ENCODE peak calls at places on chromosomes 5 and 9, in seven cellular contexts. One of them, this sample, is unnamed.

GRCh38 chr9:2120926-2121689 is 106.0 kb downstream of the SMARCA2 start:
- DNase-seq in SK-N-SH: no peak
- DNase-seq in GM12892: no peak
- DNase-seq in K562: peak; percentile 7
- DNase-seq in H1: no peak
- DNase-seq in GM12878: no peak
- DNase-seq in HepG2: no peak
- DNase-seq in this sample: no peak

GRCh38 chr9:2066312-2067273 is 51.4 kb downstream of the SMARCA2 start:
- DNase-seq in SK-N-SH: no peak
- DNase-seq in GM12892: no peak
- DNase-seq in K562: no peak
- DNase-seq in H1: no peak
- DNase-seq in GM12878: no peak
- DNase-seq in HepG2: peak; percentile 52
- DNase-seq in this sample: no peak

GRCh38 chr9:96299823-96300222 is 2.2 kb downstream of the HSD17B3 start:
- DNase-seq in SK-N-SH: no peak
- DNase-seq in GM12892: no peak
- DNase-seq in K562: no peak
- DNase-seq in H1: no peak
- DNase-seq in GM12878: no peak
- DNase-seq in HepG2: no peak
- DNase-seq in this sample: no peak

GRCh38 chr5:64869419-64869818 is 100.7 kb downstream of the CWC27 start:
- DNase-seq in SK-N-SH: no peak
- DNase-seq in GM12892: no peak
- DNase-seq in K562: no peak
- DNase-seq in H1: no peak
- DNase-seq in GM12878: no peak
- DNase-seq in HepG2: no peak
- DNase-seq in this sample: no peak

GRCh38 chr5:145295236-145295635 is 539.9 kb downstream of the PRELID2 start:
- DNase-seq in SK-N-SH: no peak
- DNase-seq in GM12892: no peak
- DNase-seq in K562: no peak
- DNase-seq in H1: no peak
- DNase-seq in GM12878: no peak
- DNase-seq in HepG2: no peak
- DNase-seq in this sample: no peak

GRCh38 chr9:126152622-126153362 is 173.8 kb upstream of the MVB12B start:
- DNase-seq in SK-N-SH: no peak
- DNase-seq in GM12892: no peak
- DNase-seq in K562: no peak
- DNase-seq in H1: no peak
- DNase-seq in GM12878: no peak
- DNase-seq in HepG2: no peak
- DNase-seq in this sample: no peak

GRCh38 chr9:134724231-134724911 is 82.8 kb downstream of the COL5A1 start:
- DNase-seq in SK-N-SH: no peak
- DNase-seq in GM12892: no peak
- DNase-seq in K562: no peak
- DNase-seq in H1: no peak
- DNase-seq in GM12878: no peak
- DNase-seq in HepG2: no peak
- DNase-seq in this sample: no peak

GRCh38 chr9:98231770-98232478 is 23.5 kb downstream of the TBC1D2 start:
- DNase-seq in SK-N-SH: no peak
- DNase-seq in GM12892: no peak
- DNase-seq in K562: no peak
- DNase-seq in H1: no peak
- DNase-seq in GM12878: no peak
- DNase-seq in HepG2: no peak
- DNase-seq in this sample: no peak

GRCh38 chr5:170338933-170339779 is 41.6 kb upstream of the LCP2 start:
- DNase-seq in SK-N-SH: no peak
- DNase-seq in GM12892: peak; percentile 54
- DNase-seq in K562: peak; percentile 46
- DNase-seq in H1: peak; percentile 72
- DNase-seq in GM12878: no peak
- DNase-seq in HepG2: no peak
- DNase-seq in this sample: peak; percentile 50

GRCh38 chr5:150750469-150750868 is 8.3 kb downstream of the DCTN4 start:
- DNase-seq in SK-N-SH: peak; percentile 19
- DNase-seq in GM12892: no peak
- DNase-seq in K562: no peak
- DNase-seq in H1: no peak
- DNase-seq in GM12878: no peak
- DNase-seq in HepG2: no peak
- DNase-seq in this sample: no peak

GRCh38 chr5:88875609-88876234 is 7.3 kb downstream of the MEF2C start:
- DNase-seq in SK-N-SH: no peak
- DNase-seq in GM12892: no peak
- DNase-seq in K562: no peak
- DNase-seq in H1: no peak
- DNase-seq in GM12878: no peak
- DNase-seq in HepG2: no peak
- DNase-seq in this sample: no peak
- TF ChIP-seq TAF1 in SK-N-SH: no peak
- TF ChIP-seq TAF1 in GM12892: no peak
- TF ChIP-seq TAF1 in K562: no peak
- TF ChIP-seq TAF1 in H1: no peak
- TF ChIP-seq TAF1 in GM12878: no peak
- TF ChIP-seq TAF1 in HepG2: no peak
- TF ChIP-seq TAF1 in this sample: no peak

GRCh38 chr9:136846376-136847064 is 2.7 kb upstream of the PHPT1 start:
- DNase-seq in SK-N-SH: no peak
- DNase-seq in GM12892: no peak
- DNase-seq in K562: no peak
- DNase-seq in H1: no peak
- DNase-seq in GM12878: no peak
- DNase-seq in HepG2: no peak
- DNase-seq in this sample: no peak

GRCh38 chr9:136847827-136848392 is 1.3 kb upstream of the PHPT1 start:
- DNase-seq in SK-N-SH: peak; percentile 84
- DNase-seq in GM12892: peak; percentile 74
- DNase-seq in K562: peak; percentile 53
- DNase-seq in H1: peak; percentile 89
- DNase-seq in GM12878: peak; percentile 23
- DNase-seq in HepG2: peak; percentile 72
- DNase-seq in this sample: peak; percentile 65

GRCh38 chr9:136845465-136846261 is 3.4 kb downstream of the AJM1 start:
- DNase-seq in SK-N-SH: no peak
- DNase-seq in GM12892: no peak
- DNase-seq in K562: no peak
- DNase-seq in H1: no peak
- DNase-seq in GM12878: no peak
- DNase-seq in HepG2: no peak
- DNase-seq in this sample: no peak

GRCh38 chr9:136848393-136849037 is 694 bp upstream of the PHPT1 start:
- DNase-seq in SK-N-SH: peak; percentile 85
- DNase-seq in GM12892: peak; percentile 48
- DNase-seq in K562: peak; percentile 66
- DNase-seq in H1: peak; percentile 80
- DNase-seq in GM12878: no peak
- DNase-seq in HepG2: peak; percentile 34
- DNase-seq in this sample: peak; percentile 74

DNA sequence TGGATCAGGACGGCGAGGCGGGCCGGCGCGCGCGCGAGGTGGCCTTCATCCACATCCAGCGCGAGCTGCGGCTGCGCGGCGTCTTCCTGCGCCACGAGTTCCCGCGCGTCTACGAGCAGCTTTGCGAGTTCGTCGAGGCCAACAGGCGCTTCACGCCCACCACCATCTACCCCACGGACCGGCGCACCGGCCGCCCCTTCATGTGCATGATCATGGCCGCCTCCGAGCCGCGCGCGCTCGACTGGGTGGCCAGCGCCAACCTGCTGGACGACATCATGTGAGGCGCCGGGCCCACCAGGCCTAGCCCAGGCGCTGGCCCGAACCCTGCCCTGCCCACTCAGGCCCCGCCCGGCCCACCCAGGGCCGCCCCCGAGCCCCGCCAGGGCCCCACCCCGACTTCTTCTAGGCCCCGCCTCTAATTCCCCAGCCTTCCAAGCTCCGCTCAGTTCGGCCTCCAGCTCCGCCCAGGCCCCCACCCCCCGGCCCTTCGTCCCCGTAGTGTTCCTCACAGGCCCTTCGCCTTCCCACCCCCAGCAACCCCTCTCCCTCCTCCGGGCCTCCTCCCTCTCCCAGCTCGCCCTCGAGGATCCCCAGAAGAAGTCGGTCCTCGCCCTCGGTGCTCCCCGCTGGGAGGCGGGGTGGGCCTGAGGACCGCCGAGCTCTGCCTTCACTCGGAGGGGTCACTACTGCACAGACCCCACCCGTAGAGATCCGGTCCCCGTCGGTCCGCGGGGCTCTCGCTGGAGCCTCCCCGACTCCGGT is 2.0 kb upstream of the PHPT1 start:
- DNase-seq in SK-N-SH: peak; percentile 73
- DNase-seq in GM12892: no peak
- DNase-seq in K562: peak; percentile 81
- DNase-seq in H1: peak; percentile 86
- DNase-seq in GM12878: no peak
- DNase-seq in HepG2: peak; percentile 53
- DNase-seq in this sample: no peak
- TF ChIP-seq POLR2AphosphoS5 in SK-N-SH: no peak
- TF ChIP-seq POLR2AphosphoS5 in GM12892: no peak
- TF ChIP-seq POLR2AphosphoS5 in K562: no peak
- TF ChIP-seq POLR2AphosphoS5 in H1: peak; percentile 60
- TF ChIP-seq POLR2AphosphoS5 in GM12878: no peak
- TF ChIP-seq POLR2AphosphoS5 in HepG2: peak; percentile 52
- TF ChIP-seq POLR2AphosphoS5 in this sample: no peak

DNA sequence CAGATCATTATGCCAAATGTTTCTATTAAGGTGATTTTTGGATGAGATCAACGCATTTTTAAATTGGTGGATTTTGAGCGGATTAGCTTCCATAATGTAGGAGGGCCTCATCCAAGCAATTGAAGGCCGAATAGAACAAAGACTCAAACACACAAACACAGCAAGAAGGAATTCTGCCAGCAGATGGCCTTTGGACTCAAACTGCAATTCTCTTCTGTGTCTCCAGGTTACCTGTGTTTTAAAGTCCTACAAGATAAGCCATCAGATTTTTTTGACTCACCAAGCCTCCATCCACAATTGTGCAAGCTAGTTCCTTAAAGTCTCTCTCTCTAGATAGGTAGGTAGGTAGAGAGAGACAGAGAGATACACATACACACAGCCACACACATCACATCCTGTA is 25.5 kb downstream of the CDH6 start:
- DNase-seq in SK-N-SH: no peak
- DNase-seq in GM12892: no peak
- DNase-seq in K562: no peak
- DNase-seq in H1: no peak
- DNase-seq in GM12878: no peak
- DNase-seq in HepG2: peak; percentile 48
- DNase-seq in this sample: no peak
- TF ChIP-seq TAF1 in SK-N-SH: no peak
- TF ChIP-seq TAF1 in GM12892: no peak
- TF ChIP-seq TAF1 in K562: no peak
- TF ChIP-seq TAF1 in H1: no peak
- TF ChIP-seq TAF1 in GM12878: no peak
- TF ChIP-seq TAF1 in HepG2: no peak
- TF ChIP-seq TAF1 in this sample: no peak

DNA sequence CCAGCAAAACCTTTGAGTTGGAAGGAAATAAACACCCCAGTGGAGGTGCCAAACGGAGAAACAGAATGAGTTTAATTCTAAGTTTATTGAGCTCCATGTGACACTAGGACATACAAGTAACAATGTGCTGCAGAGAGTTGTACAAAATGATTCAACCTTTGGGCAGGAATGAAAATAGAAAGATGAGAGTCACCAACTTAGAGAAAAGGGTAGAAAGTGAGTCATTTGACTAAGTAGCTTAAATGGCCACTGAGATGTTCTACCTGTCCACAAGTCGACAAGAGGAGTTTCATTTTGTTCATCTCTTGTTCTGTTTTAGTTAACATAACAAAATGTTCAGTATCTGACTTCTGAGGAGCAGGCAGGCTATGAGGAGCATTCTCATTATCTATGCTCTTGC is 284.7 kb downstream of the NR2F1-AS1 start:
- DNase-seq in SK-N-SH: no peak
- DNase-seq in GM12892: no peak
- DNase-seq in K562: no peak
- DNase-seq in H1: no peak
- DNase-seq in GM12878: no peak
- DNase-seq in HepG2: no peak
- DNase-seq in this sample: no peak
- TF ChIP-seq POLR2AphosphoS5 in SK-N-SH: no peak
- TF ChIP-seq POLR2AphosphoS5 in GM12892: no peak
- TF ChIP-seq POLR2AphosphoS5 in K562: no peak
- TF ChIP-seq POLR2AphosphoS5 in H1: no peak
- TF ChIP-seq POLR2AphosphoS5 in GM12878: no peak
- TF ChIP-seq POLR2AphosphoS5 in HepG2: no peak
- TF ChIP-seq POLR2AphosphoS5 in this sample: no peak

GRCh38 chr9:5185220-5185840 is at the start of gene INSL6:
- DNase-seq in SK-N-SH: no peak
- DNase-seq in GM12892: no peak
- DNase-seq in K562: no peak
- DNase-seq in H1: peak; percentile 45
- DNase-seq in GM12878: no peak
- DNase-seq in HepG2: no peak
- DNase-seq in this sample: no peak

GRCh38 chr9:5188060-5188707 is 2.7 kb upstream of the INSL6 start:
- DNase-seq in SK-N-SH: no peak
- DNase-seq in GM12892: no peak
- DNase-seq in K562: no peak
- DNase-seq in H1: no peak
- DNase-seq in GM12878: no peak
- DNase-seq in HepG2: no peak
- DNase-seq in this sample: no peak

GRCh38 chr9:5191983-5192382 is 6.5 kb upstream of the INSL6 start:
- DNase-seq in SK-N-SH: no peak
- DNase-seq in GM12892: no peak
- DNase-seq in K562: peak; percentile 8
- DNase-seq in H1: no peak
- DNase-seq in GM12878: no peak
- DNase-seq in HepG2: no peak
- DNase-seq in this sample: no peak

GRCh38 chr9:5184776-5185175 is 663 bp downstream of the INSL6 start:
- DNase-seq in SK-N-SH: no peak
- DNase-seq in GM12892: no peak
- DNase-seq in K562: no peak
- DNase-seq in H1: no peak
- DNase-seq in GM12878: no peak
- DNase-seq in HepG2: no peak
- DNase-seq in this sample: no peak

DNA sequence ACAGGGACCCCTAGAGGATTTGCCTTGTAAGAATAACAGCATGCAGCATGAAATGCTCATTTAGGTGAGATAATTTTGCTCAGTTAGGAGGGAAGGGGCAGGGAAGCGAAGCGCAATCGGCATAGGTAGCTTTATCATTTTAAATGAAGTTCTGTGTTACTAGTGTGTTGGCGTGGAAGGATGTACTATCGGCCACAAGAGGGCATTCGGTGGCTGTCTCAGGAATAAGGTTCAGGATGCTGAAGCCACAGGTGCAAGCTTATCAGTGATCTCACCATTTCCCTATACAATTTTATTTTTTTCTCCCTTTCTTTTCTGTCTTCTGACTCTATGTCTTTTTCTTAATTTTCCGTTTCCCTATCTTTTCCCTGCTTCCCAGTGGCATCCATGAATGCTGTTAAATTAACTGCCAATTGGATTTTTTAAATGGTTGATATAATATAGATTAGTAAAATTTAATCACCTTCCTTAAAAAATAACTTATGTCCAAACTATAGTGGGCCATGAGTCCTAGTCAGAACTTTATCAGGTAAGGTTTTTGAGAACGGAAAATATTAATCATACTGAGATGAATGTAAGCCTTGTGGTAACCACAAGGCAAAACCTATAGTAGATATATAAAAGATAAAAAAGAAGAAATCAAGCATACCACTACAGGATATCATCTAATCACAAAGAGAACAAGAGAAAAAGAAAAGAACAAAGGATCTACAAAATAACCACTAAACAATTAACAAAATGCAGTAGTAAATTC is 1.2 kb upstream of the INSL6 start:
- DNase-seq in SK-N-SH: peak; percentile 68
- DNase-seq in GM12892: no peak
- DNase-seq in K562: peak; percentile 46
- DNase-seq in H1: no peak
- DNase-seq in GM12878: no peak
- DNase-seq in HepG2: peak; percentile 56
- DNase-seq in this sample: peak; percentile 14
- TF ChIP-seq TAF1 in SK-N-SH: no peak
- TF ChIP-seq TAF1 in GM12892: no peak
- TF ChIP-seq TAF1 in K562: no peak
- TF ChIP-seq TAF1 in H1: no peak
- TF ChIP-seq TAF1 in GM12878: no peak
- TF ChIP-seq TAF1 in HepG2: no peak
- TF ChIP-seq TAF1 in this sample: no peak

This sample was measured in GM12891.